ENCODE peak calls at places on chromosome 2, in four cellular contexts. A, W, D and V are unnamed samples.

GRCh38 chr2:170716851-170717598 is 1.9 kb downstream of the SP5 start:
- DNase-seq in W (no peak), D (no peak), A (no peak), V (no peak)

GRCh38 chr2:6827516-6828298 is 38.0 kb downstream of the CMPK2 start:
- DNase-seq in A (no peak), D (no peak), W (no peak), V (no peak)

GRCh38 chr2:16189851-16190160 is 249.5 kb downstream of the MYCN start:
- DNase-seq in W (no peak), A (no peak), D (no peak), V (no peak)

GRCh38 chr2:211729433-211729832 is 809.2 kb downstream of the ERBB4 start:
- DNase-seq in W (no peak), D (no peak), A (no peak), V (no peak)

GRCh38 chr2:148876190-148876588 is 1.2 kb downstream of the KIF5C start:
- DNase-seq in D (no peak), W (no peak), A (no peak), V (peak)

GRCh38 chr2:109206569-109207145 is 77.7 kb downstream of the SH3RF3 start:
- DNase-seq in A (no peak), D (no peak), W (no peak), V (no peak)

GRCh38 chr2:95530734-95531133 is 46.2 kb upstream of the TRIM43B start:
- DNase-seq in W (peak), A (peak), D (peak), V (peak)

GRCh38 chr2:110116033-110116710 is 550 bp upstream of the MALL start:
- DNase-seq in A (no peak), D (no peak), W (no peak), V (no peak)

GRCh38 chr2:96174251-96175144 is 29.3 kb upstream of the DUSP2 start:
- DNase-seq in A (peak), D (peak), W (peak), V (peak)

GRCh38 chr2:147663964-147664363 is 180.9 kb upstream of the ACVR2A start:
- DNase-seq in W (no peak), A (no peak), D (no peak), V (no peak)

GRCh38 chr2:128595763-128596452 is 277.2 kb upstream of the HS6ST1 start:
- DNase-seq in W (no peak), D (no peak), A (no peak), V (no peak)

GRCh38 chr2:230589497-230590015 is 123.1 kb upstream of the CAB39 start:
- DNase-seq in W (no peak), A (peak), D (no peak), V (peak)

GRCh38 chr2:9057939-9058761 is 54.7 kb upstream of the MBOAT2 start:
- DNase-seq in W (no peak), A (no peak), D (peak), V (no peak)

GRCh38 chr2:40192864-40193669 is 258.8 kb downstream of the SLC8A1 start:
- DNase-seq in D (no peak), W (no peak), A (no peak), V (no peak)

GRCh38 chr2:233421091-233421816 is 67.0 kb downstream of the DGKD start:
- DNase-seq in W (no peak), A (no peak), D (no peak), V (no peak)

GRCh38 chr2:211390506-211390905 is 834.1 kb downstream of the CPS1 start:
- DNase-seq in D (no peak), W (no peak), A (no peak), V (no peak)

GRCh38 chr2:8893474-8893873 is 56.1 kb upstream of the KIDINS220 start:
- DNase-seq in A (no peak), D (no peak), W (no peak), V (no peak)

GRCh38 chr2:201953386-201953785 is 80.3 kb upstream of the FZD7 start:
- DNase-seq in D (no peak), W (no peak), A (no peak), V (no peak)

GRCh38 chr2:168120730-168121129 is 126.7 kb downstream of the STK39 start:
- DNase-seq in D (no peak), A (no peak), W (no peak), V (no peak)

GRCh38 chr2:33660416-33661118 is 61.5 kb upstream of the FAM98A start:
- DNase-seq in W (no peak), D (no peak), A (no peak), V (no peak)

GRCh38 chr2:202577250-202578183 is 57.3 kb upstream of the FAM117B start:
- DNase-seq in W (no peak), D (no peak), A (no peak), V (no peak)

GRCh38 chr2:66228128-66228547 is 206.8 kb upstream of the MEIS1 start:
- DNase-seq in A (no peak), D (no peak), W (no peak), V (no peak)

GRCh38 chr2:195404650-195405049 is 252.4 kb upstream of the SLC39A10 start:
- DNase-seq in D (no peak), A (no peak), W (no peak), V (no peak)